ENCODE peak calls at places on chromosomes 12 and 14, in eight cellular contexts. T, J, X, G, Y, P, L and V are unnamed samples.
A peak's percentile ranks its signal among the peaks of the same experiment; 100 is the strongest.

GRCh38 chr12:108379761-108380160 is 40.6 kb upstream of the CMKLR1 start:
- DNase-seq in G (no peak), P (no peak), Y (no peak), T (no peak), J (no peak), L (no peak), X (no peak), V (no peak)

GRCh38 chr14:77186911-77187648 is 5.5 kb downstream of the TMEM63C start:
- DNase-seq in G (peak; percentile 81), X (peak; percentile 6), Y (no peak), P (peak; percentile 35), T (no peak), L (no peak), J (no peak), V (no peak)

GRCh38 chr14:22538671-22539228 is 50.3 kb downstream of the DAD1 start:
- DNase-seq in T (no peak), J (no peak), L (no peak), P (no peak), G (no peak), Y (no peak), X (no peak), V (no peak)

GRCh38 chr14:29215853-29216252 is 449.3 kb downstream of the FOXG1 start:
- DNase-seq in X (peak; percentile 64), P (no peak), T (no peak), J (no peak), L (no peak), G (no peak), Y (peak; percentile 61), V (no peak)

GRCh38 chr12:11688831-11689230 is 39.4 kb downstream of the ETV6 start:
- DNase-seq in X (peak; percentile 55), Y (peak; percentile 28), P (no peak), L (no peak), J (no peak), T (no peak), G (no peak), V (no peak)

GRCh38 chr14:50335989-50336391 is 23.9 kb downstream of the DMAC2L start:
- DNase-seq in Y (peak; percentile 71), T (peak; percentile 33), J (no peak), G (peak; percentile 78), P (no peak), X (peak; percentile 90), L (peak; percentile 21), V (peak; percentile 37)

GRCh38 chr12:109698820-109699219 is 14.8 kb upstream of the FAM222A start:
- DNase-seq in Y (no peak), P (no peak), T (no peak), G (no peak), J (no peak), L (no peak), X (no peak), V (no peak)

GRCh38 chr12:52236386-52237050 is 3.5 kb downstream of the KRT7 start:
- DNase-seq in G (no peak), P (no peak), J (no peak), T (no peak), X (no peak), Y (no peak), L (no peak), V (no peak)

GRCh38 chr14:58133739-58134138 is 18.3 kb downstream of the ARMH4 start:
- DNase-seq in T (no peak), X (peak; percentile 72), G (no peak), P (no peak), J (no peak), Y (peak; percentile 18), L (no peak), V (no peak)

GRCh38 chr14:58131386-58131785 is 20.6 kb downstream of the ARMH4 start:
- DNase-seq in J (no peak), X (peak; percentile 12), P (no peak), L (no peak), T (no peak), Y (peak; percentile 9), G (peak; percentile 18), V (no peak)

GRCh38 chr14:58128416-58128815 is 23.6 kb downstream of the ARMH4 start:
- DNase-seq in G (no peak), Y (no peak), J (no peak), X (no peak), L (no peak), P (no peak), T (no peak), V (no peak)

GRCh38 chr14:58130121-58130782 is 21.8 kb downstream of the ARMH4 start:
- DNase-seq in L (no peak), G (no peak), Y (no peak), T (no peak), X (no peak), P (no peak), J (no peak), V (no peak)

DNA sequence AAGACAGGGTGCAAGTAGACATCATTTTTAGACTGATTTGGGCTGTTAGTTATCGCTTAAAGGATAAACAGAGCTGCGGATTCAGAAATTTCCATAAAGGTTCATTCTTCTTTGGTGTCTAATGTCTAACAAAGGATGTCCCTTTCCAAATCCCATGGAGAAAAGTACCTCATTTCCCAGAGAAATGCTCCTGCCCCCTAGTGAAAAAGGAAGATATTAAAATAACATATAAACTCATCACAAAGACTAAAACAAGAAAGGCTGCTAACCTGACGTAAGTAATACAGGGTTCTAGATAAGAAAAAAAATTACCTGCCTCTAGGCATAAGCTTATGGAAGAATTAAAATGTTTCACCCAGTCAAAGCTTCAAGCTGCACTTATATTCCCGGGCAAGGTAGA is 22.8 kb downstream of the ARMH4 start:
- DNase-seq in L (no peak), J (no peak), P (no peak), G (no peak), T (no peak), X (no peak), Y (no peak), V (no peak)
- TF ChIP-seq CTCF in L (peak; percentile 43), J (no peak), P (no peak), G (no peak), T (no peak), X (peak; percentile 21), Y (peak; percentile 15), V (no peak)

GRCh38 chr12:78101181-78101876 is 270.6 kb downstream of the NAV3 start:
- DNase-seq in T (no peak), G (no peak), P (no peak), X (no peak), J (no peak), L (no peak), Y (no peak), V (no peak)

GRCh38 chr12:78101946-78102635 is 271.4 kb downstream of the NAV3 start:
- DNase-seq in L (no peak), J (no peak), P (peak; percentile 22), G (no peak), Y (no peak), T (no peak), X (no peak), V (no peak)

GRCh38 chr12:78099806-78100205 is 269.1 kb downstream of the NAV3 start:
- DNase-seq in T (no peak), G (no peak), P (no peak), J (no peak), Y (no peak), L (no peak), X (no peak), V (no peak)

GRCh38 chr12:78095623-78096022 is 264.9 kb downstream of the NAV3 start:
- DNase-seq in P (no peak), T (no peak), Y (no peak), G (no peak), J (no peak), X (no peak), L (no peak), V (no peak)

DNA sequence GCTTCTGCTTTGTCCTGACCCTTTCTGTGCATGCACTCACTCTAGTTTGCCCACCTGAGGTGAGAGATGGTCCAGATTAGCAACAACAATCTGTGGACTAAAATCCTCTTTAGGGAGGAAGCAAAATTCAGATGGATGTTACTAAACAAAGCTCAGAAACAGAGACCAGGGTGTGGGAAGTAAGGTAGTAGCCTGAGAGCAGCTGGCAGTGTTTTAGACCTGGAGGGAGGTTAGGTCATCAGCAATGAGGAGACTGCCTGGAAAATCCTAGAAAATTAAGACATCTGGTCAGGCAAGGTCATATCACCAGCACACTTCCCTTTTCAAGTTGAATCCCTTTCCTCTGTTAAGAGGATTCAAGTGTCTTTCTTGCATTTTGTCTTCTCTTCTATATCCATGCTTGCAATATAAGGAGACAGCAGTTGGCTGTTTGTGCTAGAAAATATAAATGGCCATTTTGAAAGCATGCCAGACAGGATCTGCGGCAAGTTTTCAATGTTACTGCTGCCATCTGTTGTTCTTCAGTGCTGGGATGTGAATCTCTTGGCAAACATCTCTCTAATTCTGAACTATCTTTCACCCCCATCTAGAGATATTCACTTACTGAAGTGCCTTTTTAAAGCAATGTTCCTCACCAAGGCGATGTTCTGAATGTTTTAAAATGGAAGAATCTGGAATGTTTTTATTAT is 266.4 kb downstream of the NAV3 start:
- DNase-seq in X (peak; percentile 74), P (no peak), Y (peak; percentile 78), J (no peak), T (no peak), L (no peak), G (peak; percentile 49), V (no peak)
- TF ChIP-seq CTCF in X (no peak), P (no peak), Y (peak; percentile 18), J (no peak), T (no peak), L (no peak), G (no peak), V (no peak)

GRCh38 chr14:105469456-105470162 is 5.0 kb upstream of the CRIP2 start:
- DNase-seq in T (no peak), X (no peak), P (no peak), Y (no peak), L (no peak), J (no peak), G (no peak), V (no peak)

GRCh38 chr14:105470163-105470811 is 4.3 kb upstream of the CRIP2 start:
- DNase-seq in J (no peak), L (no peak), Y (no peak), X (no peak), P (no peak), G (no peak), T (no peak), V (no peak)

GRCh38 chr14:105472496-105472991 is 2.1 kb upstream of the CRIP2 start:
- DNase-seq in Y (no peak), T (no peak), G (no peak), J (no peak), P (no peak), X (no peak), L (no peak), V (no peak)

GRCh38 chr14:105471823-105472495 is 2.7 kb upstream of the CRIP2 start:
- DNase-seq in Y (no peak), P (no peak), J (no peak), G (no peak), L (no peak), X (no peak), T (no peak), V (no peak)

DNA sequence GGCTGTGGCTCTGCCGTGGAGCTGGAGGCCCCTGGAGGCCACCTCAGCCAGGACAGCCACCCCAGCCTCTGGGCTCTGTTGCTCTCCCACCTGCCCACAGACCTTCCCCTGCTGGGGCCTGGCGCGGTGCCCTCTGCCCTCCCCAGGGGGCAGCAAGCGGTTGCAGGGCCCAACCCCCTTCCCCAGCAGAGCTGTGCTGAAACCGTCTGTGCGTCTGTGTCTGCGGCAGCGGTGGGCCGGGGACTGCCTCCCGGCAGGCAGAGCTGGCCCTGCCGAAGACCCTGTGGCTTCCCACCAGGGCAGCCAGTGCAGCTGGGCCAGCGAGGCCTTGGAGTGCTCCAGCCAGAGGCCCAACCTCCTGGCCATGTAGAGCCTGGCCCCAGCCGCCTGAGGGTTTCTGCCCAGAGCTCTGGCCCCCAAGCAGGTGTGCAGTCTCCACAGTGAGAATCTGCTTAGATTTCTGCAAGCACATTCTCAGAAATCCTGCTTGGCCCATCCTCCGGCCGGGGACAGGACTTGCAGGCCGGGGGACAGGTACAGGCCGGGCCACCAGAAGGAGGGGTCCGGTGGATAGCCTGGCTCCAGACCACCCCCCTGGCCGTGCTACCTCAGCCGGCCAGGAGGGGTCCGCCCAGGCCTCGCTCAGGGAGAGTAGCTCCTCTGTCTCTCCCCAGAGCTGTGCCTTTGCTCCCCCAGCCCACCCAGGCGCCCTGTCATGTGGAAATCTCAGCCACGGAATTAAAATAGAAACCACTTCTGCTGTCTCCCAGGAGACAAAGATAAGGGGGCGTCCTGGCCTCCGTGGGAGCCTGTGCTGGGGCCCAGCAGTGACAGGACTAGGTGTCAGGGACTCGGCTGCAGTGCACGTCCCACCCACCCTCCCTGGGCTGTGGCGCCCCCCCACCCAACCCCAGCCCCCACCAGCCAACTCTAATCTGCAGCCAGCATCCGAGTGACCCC is 3.5 kb upstream of the CRIP2 start:
- DNase-seq in J (no peak), L (no peak), Y (no peak), G (no peak), X (no peak), T (no peak), P (peak; percentile 65), V (peak; percentile 58)
- TF ChIP-seq CTCF in J (no peak), L (peak; percentile 44), Y (no peak), G (peak; percentile 43), X (no peak), T (no peak), P (no peak), V (peak; percentile 39)

GRCh38 chr12:53765891-53766290 is 14.1 kb upstream of the CISTR start:
- DNase-seq in Y (no peak), L (no peak), X (no peak), T (no peak), P (no peak), J (no peak), G (no peak), V (no peak)
- TF ChIP-seq CTCF in Y (no peak), L (no peak), X (no peak), T (no peak), P (no peak), J (no peak), G (no peak), V (no peak)